ENCODE peak calls at places on chromosome 1, in seven cellular contexts. One of them, this sample, is unnamed. For H3K79me2, the result is how much of the 10 kb centered on the place peaks cover.

GRCh38 chr1:48258106-48258505 is 35.6 kb downstream of the SLC5A9 start:
- DNase-seq in hepatocyte: no peak
- DNase-seq in H9: no peak
- DNase-seq in mammary epithelial cell: no peak
- DNase-seq in mesendoderm: no peak
- DNase-seq in H1: no peak
- DNase-seq in PC-3: no peak
- DNase-seq in this sample: no peak

GRCh38 chr1:230153655-230154296 is 86.7 kb downstream of the GALNT2 start:
- DNase-seq in PC-3: no peak
- DNase-seq in H9: no peak
- DNase-seq in mesendoderm: no peak
- DNase-seq in mammary epithelial cell: peak
- DNase-seq in hepatocyte: peak
- DNase-seq in H1: no peak
- DNase-seq in this sample: peak

GRCh38 chr1:161013591-161014513 is 7.1 kb downstream of the F11R start:
- DNase-seq in mammary epithelial cell: peak
- DNase-seq in mesendoderm: peak
- DNase-seq in H1: no peak
- DNase-seq in hepatocyte: peak
- DNase-seq in PC-3: peak
- DNase-seq in H9: peak
- DNase-seq in this sample: peak

GRCh38 chr1:8317647-8318360 is at the start of gene SLC45A1:
- DNase-seq in H9: peak
- DNase-seq in hepatocyte: peak
- DNase-seq in H1: no peak
- DNase-seq in mammary epithelial cell: peak
- DNase-seq in PC-3: peak
- DNase-seq in mesendoderm: peak
- DNase-seq in this sample: peak

GRCh38 chr1:246220495-246221065 is 286.5 kb downstream of the SMYD3 start:
- DNase-seq in hepatocyte: no peak
- DNase-seq in mesendoderm: no peak
- DNase-seq in PC-3: no peak
- DNase-seq in H9: no peak
- DNase-seq in H1: no peak
- DNase-seq in mammary epithelial cell: no peak
- DNase-seq in this sample: no peak

GRCh38 chr1:27349784-27350672 is 8.2 kb downstream of the SYTL1 start:
- DNase-seq in PC-3: peak
- DNase-seq in H1: no peak
- DNase-seq in hepatocyte: peak
- DNase-seq in mammary epithelial cell: no peak
- DNase-seq in mesendoderm: peak
- DNase-seq in H9: peak
- DNase-seq in this sample: peak

GRCh38 chr1:19448491-19449439 is 36.6 kb downstream of the CAPZB start:
- DNase-seq in H9: no peak
- DNase-seq in mesendoderm: no peak
- DNase-seq in hepatocyte: peak
- DNase-seq in mammary epithelial cell: peak
- DNase-seq in PC-3: peak
- DNase-seq in H1: no peak
- DNase-seq in this sample: peak

GRCh38 chr1:240946926-240947325 is 335.0 kb upstream of the GREM2 start:
- DNase-seq in PC-3: peak
- DNase-seq in H1: no peak
- DNase-seq in H9: no peak
- DNase-seq in mammary epithelial cell: no peak
- DNase-seq in hepatocyte: peak
- DNase-seq in mesendoderm: peak
- DNase-seq in this sample: peak

GRCh38 chr1:209863766-209864485 is 36.2 kb downstream of the UTP25 start:
- DNase-seq in PC-3: no peak
- DNase-seq in hepatocyte: no peak
- DNase-seq in H1: no peak
- DNase-seq in mesendoderm: no peak
- DNase-seq in H9: no peak
- DNase-seq in mammary epithelial cell: peak
- DNase-seq in this sample: no peak

GRCh38 chr1:195569934-195570333 is 1038.3 kb downstream of the KCNT2 start:
- DNase-seq in mesendoderm: no peak
- DNase-seq in PC-3: no peak
- DNase-seq in H9: no peak
- DNase-seq in mammary epithelial cell: no peak
- DNase-seq in hepatocyte: no peak
- DNase-seq in H1: no peak
- DNase-seq in this sample: peak

GRCh38 chr1:3732747-3733602 is 19.3 kb upstream of the CCDC27 start:
- DNase-seq in hepatocyte: no peak
- DNase-seq in mesendoderm: peak
- DNase-seq in H9: peak
- DNase-seq in mammary epithelial cell: no peak
- DNase-seq in H1: no peak
- DNase-seq in PC-3: no peak
- DNase-seq in this sample: no peak

GRCh38 chr1:39412892-39413291 is 78.5 kb upstream of the BMP8A start:
- DNase-seq in mesendoderm: no peak
- DNase-seq in hepatocyte: no peak
- DNase-seq in H9: no peak
- DNase-seq in PC-3: no peak
- DNase-seq in H1: no peak
- DNase-seq in mammary epithelial cell: no peak
- DNase-seq in this sample: no peak

GRCh38 chr1:154104433-154105082 is 50.3 kb downstream of the NUP210L start:
- DNase-seq in H9: peak
- DNase-seq in PC-3: no peak
- DNase-seq in H1: no peak
- DNase-seq in hepatocyte: peak
- DNase-seq in mesendoderm: peak
- DNase-seq in mammary epithelial cell: no peak
- DNase-seq in this sample: no peak

GRCh38 chr1:2594001-2594640 is 7.5 kb downstream of the PRXL2B start:
- DNase-seq in hepatocyte: no peak
- DNase-seq in H1: no peak
- DNase-seq in PC-3: peak
- DNase-seq in mammary epithelial cell: peak
- DNase-seq in H9: no peak
- DNase-seq in mesendoderm: no peak
- DNase-seq in this sample: peak

GRCh38 chr1:30412241-30413110 is 310.9 kb downstream of the MATN1 start:
- DNase-seq in mesendoderm: no peak
- DNase-seq in H1: no peak
- DNase-seq in H9: peak
- DNase-seq in mammary epithelial cell: peak
- DNase-seq in hepatocyte: peak
- DNase-seq in PC-3: no peak
- DNase-seq in this sample: no peak

GRCh38 chr1:194033646-194034045 is 847.2 kb upstream of the B3GALT2 start:
- DNase-seq in H9: no peak
- DNase-seq in mammary epithelial cell: no peak
- DNase-seq in mesendoderm: no peak
- DNase-seq in H1: no peak
- DNase-seq in PC-3: no peak
- DNase-seq in hepatocyte: no peak
- DNase-seq in this sample: no peak

GRCh38 chr1:205775717-205776056 is 405 bp upstream of the RAB29 start:
- DNase-seq in H9: no peak
- DNase-seq in H1: no peak
- DNase-seq in PC-3: peak
- DNase-seq in hepatocyte: no peak
- DNase-seq in mammary epithelial cell: peak
- DNase-seq in mesendoderm: no peak
- DNase-seq in this sample: peak

GRCh38 chr1:115098979-115099692 is 9.8 kb upstream of the TSPAN2 start:
- DNase-seq in H1: no peak
- DNase-seq in hepatocyte: peak
- DNase-seq in PC-3: peak
- DNase-seq in mammary epithelial cell: peak
- DNase-seq in mesendoderm: peak
- DNase-seq in H9: no peak
- DNase-seq in this sample: peak

GRCh38 chr1:219621047-219621786 is 8.3 kb upstream of the ZC3H11B start:
- DNase-seq in mammary epithelial cell: no peak
- DNase-seq in hepatocyte: no peak
- DNase-seq in PC-3: peak
- DNase-seq in H1: no peak
- DNase-seq in H9: no peak
- DNase-seq in mesendoderm: no peak
- DNase-seq in this sample: no peak

GRCh38 chr1:205066221-205066818 is 17.9 kb downstream of the TMEM81 start:
- DNase-seq in H9: peak
- DNase-seq in PC-3: peak
- DNase-seq in H1: no peak
- DNase-seq in hepatocyte: no peak
- DNase-seq in mesendoderm: peak
- DNase-seq in mammary epithelial cell: no peak
- DNase-seq in this sample: no peak

GRCh38 chr1:1019122-1019999 is 559 bp upstream of the AGRN start:
- DNase-seq in mammary epithelial cell: peak
- DNase-seq in H9: peak
- DNase-seq in mesendoderm: peak
- DNase-seq in PC-3: peak
- DNase-seq in H1: no peak
- DNase-seq in hepatocyte: peak
- DNase-seq in this sample: peak

GRCh38 chr1:175479521-175480342 is 263.7 kb downstream of the TNR start:
- DNase-seq in mesendoderm: peak
- DNase-seq in mammary epithelial cell: no peak
- DNase-seq in PC-3: no peak
- DNase-seq in H9: no peak
- DNase-seq in hepatocyte: no peak
- DNase-seq in H1: no peak
- DNase-seq in this sample: peak

GRCh38 chr1:20903452-20903851 is 116.3 kb upstream of the HP1BP3 start:
- DNase-seq in H1: no peak
- DNase-seq in mesendoderm: peak
- DNase-seq in H9: no peak
- DNase-seq in mammary epithelial cell: peak
- DNase-seq in PC-3: peak
- DNase-seq in hepatocyte: no peak
- DNase-seq in this sample: no peak

GRCh38 chr1:12669529-12670068 is 25.7 kb downstream of the AADACL4 start:
- DNase-seq in mesendoderm: no peak
- DNase-seq in mammary epithelial cell: no peak
- DNase-seq in H1: no peak
- DNase-seq in hepatocyte: no peak
- DNase-seq in H9: no peak
- DNase-seq in PC-3: no peak
- DNase-seq in this sample: no peak

GRCh38 chr1:201468844-201469644 is at the start of gene PHLDA3:
- DNase-seq in H1: peak
- DNase-seq in H9: peak
- DNase-seq in hepatocyte: peak
- DNase-seq in mesendoderm: peak
- DNase-seq in PC-3: peak
- DNase-seq in mammary epithelial cell: peak
- DNase-seq in this sample: peak

GRCh38 chr1:28582248-28582615 is 9.8 kb upstream of the RAB42 start:
- DNase-seq in H9: no peak
- DNase-seq in mammary epithelial cell: peak
- DNase-seq in PC-3: no peak
- DNase-seq in mesendoderm: no peak
- DNase-seq in hepatocyte: no peak
- DNase-seq in H1: no peak
- DNase-seq in this sample: peak

GRCh38 chr1:94737124-94737998 is 82.8 kb upstream of the SLC44A3 start:
- DNase-seq in PC-3: peak
- DNase-seq in H1: no peak
- DNase-seq in mammary epithelial cell: no peak
- DNase-seq in hepatocyte: peak
- DNase-seq in mesendoderm: no peak
- DNase-seq in H9: no peak
- DNase-seq in this sample: peak

GRCh38 chr1:36411674-36412648 is 14.3 kb upstream of the LSM10 start:
- DNase-seq in PC-3: peak
- DNase-seq in H9: peak
- DNase-seq in mesendoderm: peak
- DNase-seq in hepatocyte: no peak
- DNase-seq in H1: no peak
- DNase-seq in mammary epithelial cell: peak
- DNase-seq in this sample: peak

GRCh38 chr1:100065183-100065968 is 67.4 kb downstream of the SASS6 start:
- DNase-seq in PC-3: no peak
- DNase-seq in mesendoderm: peak
- DNase-seq in H1: no peak
- DNase-seq in hepatocyte: no peak
- DNase-seq in mammary epithelial cell: no peak
- DNase-seq in H9: no peak
- DNase-seq in this sample: no peak

GRCh38 chr1:112402682-112403643 is 6.9 kb downstream of the CTTNBP2NL start:
- DNase-seq in hepatocyte: no peak
- DNase-seq in PC-3: no peak
- DNase-seq in mesendoderm: no peak
- DNase-seq in H9: no peak
- DNase-seq in mammary epithelial cell: no peak
- DNase-seq in H1: no peak
- DNase-seq in this sample: peak
- H3K79me2 ChIP-seq in hepatocyte: half or more
- H3K79me2 ChIP-seq in PC-3: half or more
- H3K79me2 ChIP-seq in mesendoderm: under half
- H3K79me2 ChIP-seq in H9: under half
- H3K79me2 ChIP-seq in mammary epithelial cell: half or more
- H3K79me2 ChIP-seq in H1: half or more
- H3K79me2 ChIP-seq in this sample: half or more

GRCh38 chr1:116711061-116711582 is 43.1 kb upstream of the CD2 start:
- DNase-seq in hepatocyte: no peak
- DNase-seq in mesendoderm: peak
- DNase-seq in H1: no peak
- DNase-seq in H9: peak
- DNase-seq in mammary epithelial cell: peak
- DNase-seq in PC-3: peak
- DNase-seq in this sample: no peak
- H3K4me2 ChIP-seq in hepatocyte: no peak
- H3K4me2 ChIP-seq in mesendoderm: no peak
- H3K4me2 ChIP-seq in H1: no peak
- H3K4me2 ChIP-seq in H9: no peak
- H3K4me2 ChIP-seq in mammary epithelial cell: no peak
- H3K4me2 ChIP-seq in PC-3: no peak
- H3K4me2 ChIP-seq in this sample: no peak

DNA sequence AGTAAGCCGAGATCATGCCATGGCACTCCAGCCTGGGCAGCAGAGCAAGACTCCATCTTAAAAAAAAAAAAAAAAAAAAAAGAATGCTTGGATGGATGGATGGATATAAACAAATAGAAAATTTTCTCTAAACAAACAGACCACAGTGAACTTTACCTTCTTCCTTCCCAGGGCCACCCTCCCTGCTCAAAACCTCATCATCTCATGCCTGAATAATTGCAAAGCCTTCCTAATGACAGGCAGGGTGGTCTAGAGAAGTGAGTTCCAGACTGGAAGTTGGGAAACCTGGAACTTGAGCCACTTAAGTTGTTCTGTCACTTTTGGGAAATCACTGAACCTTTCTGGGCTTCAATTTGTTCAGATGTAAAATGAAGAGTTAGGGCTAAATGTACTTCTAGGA is 17.6 kb downstream of the ATP2B4 start:
- DNase-seq in mesendoderm: no peak
- DNase-seq in hepatocyte: no peak
- DNase-seq in H1: no peak
- DNase-seq in mammary epithelial cell: no peak
- DNase-seq in PC-3: no peak
- DNase-seq in H9: no peak
- DNase-seq in this sample: no peak
- H3K79me2 ChIP-seq in mesendoderm: under half
- H3K79me2 ChIP-seq in hepatocyte: half or more
- H3K79me2 ChIP-seq in H1: under half
- H3K79me2 ChIP-seq in mammary epithelial cell: half or more
- H3K79me2 ChIP-seq in PC-3: under half
- H3K79me2 ChIP-seq in H9: under half
- H3K79me2 ChIP-seq in this sample: half or more

GRCh38 chr1:93506140-93506539 is 58.2 kb downstream of the FNBP1L start:
- DNase-seq in mammary epithelial cell: no peak
- DNase-seq in H1: no peak
- DNase-seq in PC-3: no peak
- DNase-seq in H9: no peak
- DNase-seq in mesendoderm: no peak
- DNase-seq in hepatocyte: no peak
- DNase-seq in this sample: no peak
- H3K4me2 ChIP-seq in mammary epithelial cell: no peak
- H3K4me2 ChIP-seq in H1: no peak
- H3K4me2 ChIP-seq in PC-3: no peak
- H3K4me2 ChIP-seq in H9: no peak
- H3K4me2 ChIP-seq in mesendoderm: no peak
- H3K4me2 ChIP-seq in hepatocyte: no peak
- H3K4me2 ChIP-seq in this sample: no peak

This sample was measured in fibroblast of lung.